ENCODE peak calls at places on chromosomes 13 and 19, in four cellular contexts. One of them, this sample, is unnamed.

GRCh38 chr13:96089749-96090239 is at the start of gene HS6ST3:
- DNase-seq in brain microvascular endothelial cell: no peak
- DNase-seq in ascending aorta: peak
- DNase-seq in SK-N-SH: peak
- DNase-seq in this sample: no peak

GRCh38 chr13:40402931-40403412 is 263.5 kb downstream of the FOXO1 start:
- DNase-seq in brain microvascular endothelial cell: peak
- DNase-seq in SK-N-SH: no peak
- DNase-seq in ascending aorta: no peak
- DNase-seq in this sample: peak

GRCh38 chr19:38869836-38870607 is 8.1 kb downstream of the RINL start:
- DNase-seq in brain microvascular endothelial cell: peak
- DNase-seq in SK-N-SH: peak
- DNase-seq in ascending aorta: peak
- DNase-seq in this sample: peak

GRCh38 chr13:109871018-109871370 is 84.6 kb upstream of the IRS2 start:
- DNase-seq in SK-N-SH: no peak
- DNase-seq in brain microvascular endothelial cell: peak
- DNase-seq in ascending aorta: no peak
- DNase-seq in this sample: no peak

GRCh38 chr19:17220207-17220758 is 5.1 kb downstream of the USE1 start:
- DNase-seq in ascending aorta: no peak
- DNase-seq in brain microvascular endothelial cell: peak
- DNase-seq in SK-N-SH: no peak
- DNase-seq in this sample: peak

GRCh38 chr19:42552086-42553065 is 24.1 kb upstream of the CEACAM1 start:
- DNase-seq in SK-N-SH: no peak
- DNase-seq in brain microvascular endothelial cell: no peak
- DNase-seq in ascending aorta: no peak
- DNase-seq in this sample: no peak

GRCh38 chr13:28273919-28274318 is 135.6 kb downstream of the PAN3 start:
- DNase-seq in SK-N-SH: no peak
- DNase-seq in brain microvascular endothelial cell: no peak
- DNase-seq in ascending aorta: no peak
- DNase-seq in this sample: no peak

GRCh38 chr19:6055013-6055795 is 55.1 kb downstream of the RFX2 start:
- DNase-seq in brain microvascular endothelial cell: no peak
- DNase-seq in ascending aorta: no peak
- DNase-seq in SK-N-SH: no peak
- DNase-seq in this sample: no peak

GRCh38 chr13:39350461-39350881 is 252.5 kb downstream of the LHFPL6 start:
- DNase-seq in SK-N-SH: no peak
- DNase-seq in brain microvascular endothelial cell: no peak
- DNase-seq in ascending aorta: no peak
- DNase-seq in this sample: peak

GRCh38 chr13:75762066-75762937 is 126.2 kb downstream of the LMO7 start:
- DNase-seq in ascending aorta: no peak
- DNase-seq in SK-N-SH: no peak
- DNase-seq in brain microvascular endothelial cell: no peak
- DNase-seq in this sample: peak

GRCh38 chr13:26017932-26018690 is 33.7 kb downstream of the SHISA2 start:
- DNase-seq in SK-N-SH: no peak
- DNase-seq in ascending aorta: no peak
- DNase-seq in brain microvascular endothelial cell: peak
- DNase-seq in this sample: no peak

GRCh38 chr13:85549819-85550218 is 249.4 kb downstream of the SLITRK6 start:
- DNase-seq in SK-N-SH: peak
- DNase-seq in ascending aorta: no peak
- DNase-seq in brain microvascular endothelial cell: no peak
- DNase-seq in this sample: no peak

GRCh38 chr19:37309834-37310575 is 60.9 kb upstream of the ZNF527 start:
- DNase-seq in SK-N-SH: peak
- DNase-seq in brain microvascular endothelial cell: no peak
- DNase-seq in ascending aorta: no peak
- DNase-seq in this sample: peak

GRCh38 chr13:48532146-48532472 is 771 bp downstream of the RCBTB2 start:
- DNase-seq in ascending aorta: no peak
- DNase-seq in brain microvascular endothelial cell: no peak
- DNase-seq in SK-N-SH: no peak
- DNase-seq in this sample: peak

GRCh38 chr13:32284927-32285632 is 30.1 kb downstream of the ZAR1L start:
- DNase-seq in brain microvascular endothelial cell: peak
- DNase-seq in ascending aorta: peak
- DNase-seq in SK-N-SH: no peak
- DNase-seq in this sample: no peak

GRCh38 chr19:5292843-5293606 is 47.6 kb downstream of the PTPRS start:
- DNase-seq in brain microvascular endothelial cell: peak
- DNase-seq in ascending aorta: peak
- DNase-seq in SK-N-SH: peak
- DNase-seq in this sample: no peak

GRCh38 chr19:15575406-15575805 is 39.6 kb upstream of the CYP4F8 start:
- DNase-seq in SK-N-SH: no peak
- DNase-seq in brain microvascular endothelial cell: no peak
- DNase-seq in ascending aorta: no peak
- DNase-seq in this sample: no peak

GRCh38 chr19:4730740-4731171 is 7.1 kb upstream of the DPP9 start:
- DNase-seq in brain microvascular endothelial cell: no peak
- DNase-seq in ascending aorta: no peak
- DNase-seq in SK-N-SH: peak
- DNase-seq in this sample: no peak

GRCh38 chr19:1080360-1081161 is 13.6 kb downstream of the ARHGAP45 start:
- DNase-seq in brain microvascular endothelial cell: no peak
- DNase-seq in ascending aorta: no peak
- DNase-seq in SK-N-SH: no peak
- DNase-seq in this sample: no peak

GRCh38 chr19:19627442-19627715 is 641 bp downstream of the LPAR2 start:
- DNase-seq in ascending aorta: no peak
- DNase-seq in SK-N-SH: no peak
- DNase-seq in brain microvascular endothelial cell: no peak
- DNase-seq in this sample: no peak

GRCh38 chr13:59277106-59277505 is 886.6 kb downstream of the DIAPH3 start:
- DNase-seq in brain microvascular endothelial cell: no peak
- DNase-seq in ascending aorta: no peak
- DNase-seq in SK-N-SH: no peak
- DNase-seq in this sample: no peak

GRCh38 chr19:3606174-3606689 is 443 bp downstream of the TBXA2R start:
- DNase-seq in brain microvascular endothelial cell: no peak
- DNase-seq in ascending aorta: no peak
- DNase-seq in SK-N-SH: peak
- DNase-seq in this sample: peak

GRCh38 chr13:40599146-40599545 is 67.3 kb downstream of the FOXO1 start:
- DNase-seq in SK-N-SH: no peak
- DNase-seq in ascending aorta: no peak
- DNase-seq in brain microvascular endothelial cell: no peak
- DNase-seq in this sample: no peak

GRCh38 chr19:6423499-6424189 is 967 bp downstream of the KHSRP start:
- DNase-seq in SK-N-SH: peak
- DNase-seq in brain microvascular endothelial cell: peak
- DNase-seq in ascending aorta: peak
- DNase-seq in this sample: peak

GRCh38 chr13:77919351-77920294 is 992 bp upstream of the EDNRB start:
- DNase-seq in SK-N-SH: peak
- DNase-seq in ascending aorta: peak
- DNase-seq in brain microvascular endothelial cell: peak
- DNase-seq in this sample: no peak

GRCh38 chr19:14686411-14686810 is 3.4 kb upstream of the ZNF333 start:
- DNase-seq in ascending aorta: no peak
- DNase-seq in SK-N-SH: no peak
- DNase-seq in brain microvascular endothelial cell: no peak
- DNase-seq in this sample: peak

GRCh38 chr19:49949735-49950589 is 11.0 kb downstream of the SIGLEC11 start:
- DNase-seq in ascending aorta: no peak
- DNase-seq in brain microvascular endothelial cell: no peak
- DNase-seq in SK-N-SH: no peak
- DNase-seq in this sample: no peak

GRCh38 chr13:74039667-74040066 is 94.5 kb downstream of the KLF12 start:
- DNase-seq in brain microvascular endothelial cell: no peak
- DNase-seq in ascending aorta: no peak
- DNase-seq in SK-N-SH: no peak
- DNase-seq in this sample: no peak

GRCh38 chr19:17441241-17442135 is 7.0 kb downstream of the TMEM221 start:
- DNase-seq in SK-N-SH: peak
- DNase-seq in brain microvascular endothelial cell: no peak
- DNase-seq in ascending aorta: no peak
- DNase-seq in this sample: no peak

GRCh38 chr13:101915333-101915732 is 462.9 kb downstream of the ITGBL1 start:
- DNase-seq in SK-N-SH: peak
- DNase-seq in ascending aorta: no peak
- DNase-seq in brain microvascular endothelial cell: no peak
- DNase-seq in this sample: peak

DNA sequence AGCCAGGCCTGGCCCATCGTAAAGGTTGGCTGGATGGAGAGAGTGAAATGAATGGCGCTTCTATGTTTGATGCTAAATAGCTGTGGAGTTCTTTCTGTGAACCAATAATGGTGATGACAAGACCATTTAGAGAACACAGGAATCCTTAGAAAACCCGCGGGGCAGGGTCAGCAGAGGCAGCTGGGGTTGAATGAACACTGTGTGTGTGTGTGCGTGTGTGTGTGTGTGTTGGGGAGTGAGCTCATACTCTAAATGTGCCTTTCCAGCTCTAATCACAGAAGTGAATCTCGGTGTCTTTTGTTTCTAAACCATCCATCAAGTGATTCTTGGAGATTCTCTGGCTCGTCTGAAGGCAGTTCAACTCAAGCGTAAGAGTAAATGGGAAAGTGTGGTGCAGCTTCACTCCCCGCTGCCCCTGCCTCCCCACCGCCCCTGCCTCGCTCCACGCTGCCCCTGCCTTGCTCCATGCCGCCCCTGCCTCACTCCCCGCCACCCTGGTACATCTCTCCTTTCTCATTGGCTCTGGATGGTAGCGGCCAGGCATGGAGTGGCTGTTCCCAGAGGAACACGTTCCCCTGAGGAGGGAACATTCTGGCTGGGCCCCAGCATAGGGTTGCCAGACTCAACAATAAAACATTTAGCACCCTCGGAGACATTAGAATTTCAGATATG is 21.2 kb downstream of the TMPRSS9 start:
- DNase-seq in brain microvascular endothelial cell: no peak
- DNase-seq in ascending aorta: no peak
- DNase-seq in SK-N-SH: no peak
- DNase-seq in this sample: no peak
- H3K27ac ChIP-seq in brain microvascular endothelial cell: no peak
- H3K27ac ChIP-seq in ascending aorta: no peak
- H3K27ac ChIP-seq in SK-N-SH: no peak
- H3K27ac ChIP-seq in this sample: no peak

DNA sequence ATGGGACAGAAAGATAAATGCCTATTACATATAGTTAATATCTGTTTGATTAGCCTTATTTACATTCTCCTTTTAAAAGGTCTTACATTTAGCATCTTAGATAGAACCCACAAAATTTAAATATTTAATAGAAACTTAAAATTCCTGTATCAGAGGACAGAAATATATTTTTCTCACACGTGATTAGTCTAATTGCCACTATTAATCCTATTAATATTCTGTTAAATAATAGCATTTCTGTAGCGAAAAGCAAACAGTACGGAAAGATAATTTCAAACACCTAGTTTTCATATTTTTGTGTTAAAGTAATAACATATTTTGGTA is 380 bp upstream of the ZNF30 start:
- DNase-seq in ascending aorta: no peak
- DNase-seq in SK-N-SH: no peak
- DNase-seq in brain microvascular endothelial cell: no peak
- DNase-seq in this sample: no peak
- H3K4me3 ChIP-seq in ascending aorta: peak
- H3K4me3 ChIP-seq in SK-N-SH: peak
- H3K4me3 ChIP-seq in brain microvascular endothelial cell: no peak
- H3K4me3 ChIP-seq in this sample: no peak

GRCh38 chr13:50466554-50466953 is 376.9 kb downstream of the DLEU7 start:
- DNase-seq in SK-N-SH: no peak
- DNase-seq in ascending aorta: no peak
- DNase-seq in brain microvascular endothelial cell: no peak
- DNase-seq in this sample: no peak

GRCh38 chr13:50463662-50464061 is 379.8 kb downstream of the DLEU7 start:
- DNase-seq in ascending aorta: no peak
- DNase-seq in SK-N-SH: no peak
- DNase-seq in brain microvascular endothelial cell: no peak
- DNase-seq in this sample: no peak

GRCh38 chr13:50467156-50467814 is 376.2 kb downstream of the DLEU7 start:
- DNase-seq in brain microvascular endothelial cell: no peak
- DNase-seq in ascending aorta: no peak
- DNase-seq in SK-N-SH: no peak
- DNase-seq in this sample: no peak

GRCh38 chr13:50474094-50474654 is 369.3 kb downstream of the DLEU7 start:
- DNase-seq in ascending aorta: no peak
- DNase-seq in SK-N-SH: no peak
- DNase-seq in brain microvascular endothelial cell: peak
- DNase-seq in this sample: no peak

DNA sequence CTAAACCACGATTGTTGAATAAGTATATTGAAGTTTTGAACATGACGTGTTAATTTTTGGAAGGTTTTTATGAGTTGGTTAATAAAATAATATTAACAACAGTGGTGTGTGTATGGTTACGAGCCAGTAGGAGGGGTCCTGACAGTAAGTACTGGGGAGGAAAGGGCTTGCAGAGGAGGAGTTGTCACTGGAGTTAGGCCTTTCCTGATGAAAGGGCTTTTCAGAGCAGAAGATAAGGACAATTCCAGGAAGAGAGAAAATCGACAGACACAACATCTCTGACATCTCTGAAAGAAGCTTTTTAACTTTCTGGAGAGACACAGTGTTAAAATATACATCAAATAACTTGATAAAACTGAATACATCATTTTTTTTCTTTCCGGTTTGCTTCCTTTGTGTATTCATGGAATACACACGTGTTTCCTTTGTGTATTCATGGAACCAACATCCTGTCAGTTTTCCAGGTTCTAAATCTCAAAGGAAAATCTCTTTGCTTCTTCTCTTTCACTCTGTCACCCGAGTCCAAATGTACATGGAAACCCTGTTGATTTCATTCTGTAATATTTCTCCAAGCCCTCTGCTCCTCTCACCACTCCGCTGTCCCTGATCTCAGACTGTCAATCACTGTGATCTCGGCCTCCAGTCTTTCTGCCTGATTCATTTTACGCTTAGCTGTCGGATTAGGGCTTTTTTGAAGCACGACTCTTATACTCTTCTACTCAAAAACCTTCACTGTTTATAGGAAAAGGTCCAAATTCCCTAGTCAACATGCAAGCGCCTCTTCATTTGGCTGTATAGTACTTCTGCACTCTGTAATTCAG is 374.4 kb downstream of the DLEU7 start:
- DNase-seq in brain microvascular endothelial cell: no peak
- DNase-seq in SK-N-SH: no peak
- DNase-seq in ascending aorta: no peak
- DNase-seq in this sample: no peak
- H3K27ac ChIP-seq in brain microvascular endothelial cell: no peak
- H3K27ac ChIP-seq in SK-N-SH: no peak
- H3K27ac ChIP-seq in ascending aorta: no peak
- H3K27ac ChIP-seq in this sample: no peak

GRCh38 chr19:45417151-45417550 is 6.6 kb downstream of the ERCC1 start:
- DNase-seq in SK-N-SH: no peak
- DNase-seq in ascending aorta: no peak
- DNase-seq in brain microvascular endothelial cell: no peak
- DNase-seq in this sample: no peak
- H3K4me3 ChIP-seq in SK-N-SH: no peak
- H3K4me3 ChIP-seq in ascending aorta: no peak
- H3K4me3 ChIP-seq in brain microvascular endothelial cell: no peak
- H3K4me3 ChIP-seq in this sample: no peak

GRCh38 chr13:80389073-80390038 is 48.4 kb upstream of the SPRY2 start:
- DNase-seq in ascending aorta: no peak
- DNase-seq in brain microvascular endothelial cell: no peak
- DNase-seq in SK-N-SH: no peak
- DNase-seq in this sample: no peak
- H3K27ac ChIP-seq in ascending aorta: peak
- H3K27ac ChIP-seq in brain microvascular endothelial cell: no peak
- H3K27ac ChIP-seq in SK-N-SH: no peak
- H3K27ac ChIP-seq in this sample: no peak

GRCh38 chr13:46896346-46897138 is at the start of gene HTR2A:
- DNase-seq in ascending aorta: no peak
- DNase-seq in brain microvascular endothelial cell: peak
- DNase-seq in SK-N-SH: no peak
- DNase-seq in this sample: no peak
- H3K4me3 ChIP-seq in ascending aorta: peak
- H3K4me3 ChIP-seq in brain microvascular endothelial cell: peak
- H3K4me3 ChIP-seq in SK-N-SH: peak
- H3K4me3 ChIP-seq in this sample: no peak

This sample was measured in small intestine.